ENCODE peak calls at places on chromosomes 5 and 9, in nine cellular contexts. A, G, R, T, Z, H, N, D and I are unnamed samples.

GRCh38 chr9:73380411-73380810 is 228.7 kb downstream of the ANXA1 start:
- DNase-seq in A (no peak), R (no peak), H (no peak), N (no peak), D (no peak), Z (no peak), G (no peak), T (no peak), I (no peak)

GRCh38 chr5:143262393-143263174 is 140.9 kb downstream of the NR3C1 start:
- DNase-seq in G (no peak), N (peak), H (no peak), T (no peak), A (no peak), R (peak), D (peak), Z (peak), I (no peak)

GRCh38 chr5:36874465-36874864 is 2.1 kb upstream of the NIPBL start:
- DNase-seq in G (no peak), T (peak), R (no peak), A (no peak), Z (no peak), H (no peak), D (no peak), N (no peak), I (no peak)

GRCh38 chr5:117326997-117327396 is 752.4 kb upstream of the SEMA6A start:
- DNase-seq in R (no peak), N (no peak), T (no peak), D (no peak), G (no peak), A (no peak), Z (no peak), H (no peak), I (no peak)

GRCh38 chr9:65404232-65405006 is 119.4 kb upstream of the FOXD4L5 start:
- DNase-seq in R (no peak), H (no peak), G (no peak), A (no peak), Z (no peak), D (no peak), N (no peak), T (no peak), I (no peak)

GRCh38 chr5:179229331-179229761 is 115.9 kb downstream of the ADAMTS2 start:
- DNase-seq in T (no peak), N (no peak), R (no peak), H (no peak), G (no peak), Z (no peak), A (no peak), D (no peak), I (no peak)

GRCh38 chr5:79859588-79859987 is 131.5 kb downstream of the MTX3 start:
- DNase-seq in H (no peak), G (no peak), D (no peak), R (no peak), T (no peak), A (no peak), Z (no peak), N (no peak), I (no peak)

GRCh38 chr5:174420651-174421407 is 303.6 kb upstream of the MSX2 start:
- DNase-seq in D (no peak), A (no peak), Z (no peak), R (no peak), G (no peak), N (no peak), H (no peak), T (no peak), I (no peak)

GRCh38 chr5:103247120-103247519 is 11.4 kb upstream of the MACIR start:
- DNase-seq in Z (no peak), A (no peak), N (no peak), T (no peak), H (no peak), G (no peak), D (no peak), R (no peak), I (no peak)

GRCh38 chr5:151155777-151156731 is 1.5 kb downstream of the ANXA6 start:
- DNase-seq in Z (no peak), T (peak), R (no peak), A (peak), G (no peak), D (peak), N (peak), H (no peak), I (no peak)

GRCh38 chr9:77427256-77427927 is 220.7 kb downstream of the GNA14 start:
- DNase-seq in T (no peak), G (no peak), H (no peak), N (no peak), Z (no peak), D (no peak), R (no peak), A (no peak), I (no peak)

GRCh38 chr5:143679777-143680176 is 132.2 kb upstream of the HMHB1 start:
- DNase-seq in N (no peak), T (no peak), A (no peak), D (peak), Z (peak), R (no peak), G (no peak), H (no peak), I (no peak)

GRCh38 chr5:151718168-151718567 is 31.5 kb upstream of the SPARC start:
- DNase-seq in Z (no peak), H (no peak), N (no peak), R (no peak), T (peak), A (no peak), D (peak), G (no peak), I (no peak)

GRCh38 chr9:97958812-97959511 is 21.0 kb upstream of the HEMGN start:
- DNase-seq in N (peak), T (no peak), Z (peak), D (peak), A (no peak), R (peak), H (no peak), G (no peak), I (no peak)

GRCh38 chr9:20980713-20981481 is 50.5 kb downstream of the HACD4 start:
- DNase-seq in Z (peak), R (peak), T (peak), G (no peak), A (no peak), H (no peak), N (peak), D (peak), I (peak)

GRCh38 chr5:135193213-135194125 is 159.4 kb upstream of the PITX1 start:
- DNase-seq in H (no peak), Z (no peak), R (no peak), D (peak), G (no peak), T (no peak), N (peak), A (no peak), I (no peak)